ENCODE peak calls at places on chromosomes 1 and 21, in five cellular contexts. Q is naive thymus-derived CD4-positive, alpha-beta T cell; O is left ventricle myocardium inferior; M is A673; W is fibroblast of lung. F is an unnamed sample.

GRCh38 chr1:182809414-182809957 is 19.9 kb downstream of the NPL start:
- DNase-seq in Q (no peak), O (no peak), M (no peak), W (no peak), F (no peak)

GRCh38 chr1:3434406-3435110 is 19.9 kb upstream of the ARHGEF16 start:
- DNase-seq in Q (no peak), O (no peak), M (no peak), W (no peak), F (peak; percentile 79)

GRCh38 chr1:64961923-64962322 is 4.4 kb downstream of the JAK1 start:
- DNase-seq in Q (no peak), O (no peak), M (no peak), W (no peak), F (no peak)

GRCh38 chr1:226309398-226310122 is 596 bp upstream of the LIN9 start:
- DNase-seq in Q (no peak), O (peak; percentile 20), M (no peak), W (peak; percentile 47), F (no peak)

GRCh38 chr1:164725401-164725800 is 166.4 kb downstream of the PBX1 start:
- DNase-seq in Q (no peak), O (no peak), M (peak; percentile 16), W (peak; percentile 54), F (no peak)

GRCh38 chr1:162674018-162674608 is 41.8 kb downstream of the DDR2 start:
- DNase-seq in Q (no peak), O (no peak), M (peak; percentile 60), W (peak; percentile 55), F (no peak)

GRCh38 chr1:107572674-107573205 is 392.2 kb downstream of the VAV3 start:
- DNase-seq in Q (no peak), O (no peak), M (peak; percentile 50), W (peak; percentile 75), F (no peak)

GRCh38 chr1:86645866-86646647 is 58.3 kb upstream of the SH3GLB1 start:
- DNase-seq in Q (no peak), O (no peak), M (no peak), W (no peak), F (no peak)

GRCh38 chr1:211339631-211340041 is 13.0 kb downstream of the TRAF5 start:
- DNase-seq in Q (no peak), O (no peak), M (no peak), W (no peak), F (no peak)

GRCh38 chr1:116693759-116694482 is 26.4 kb upstream of the IGSF3 start:
- DNase-seq in Q (no peak), O (no peak), M (no peak), W (no peak), F (no peak)

GRCh38 chr1:203519053-203519770 is 25.3 kb downstream of the OPTC start:
- DNase-seq in Q (no peak), O (no peak), M (no peak), W (no peak), F (no peak)

GRCh38 chr1:99239690-99240089 is 24.6 kb upstream of the PLPPR4 start:
- DNase-seq in Q (no peak), O (no peak), M (no peak), W (no peak), F (no peak)

GRCh38 chr1:156416993-156417699 is 48.1 kb downstream of the RHBG start:
- DNase-seq in Q (no peak), O (no peak), M (no peak), W (no peak), F (no peak)

GRCh38 chr21:44761011-44761729 is 40.5 kb downstream of the UBE2G2 start:
- DNase-seq in Q (peak; percentile 15), O (no peak), M (no peak), W (no peak), F (no peak)

GRCh38 chr1:197127513-197127912 is 19.0 kb downstream of the ASPM start:
- DNase-seq in Q (no peak), O (no peak), M (no peak), W (peak; percentile 56), F (no peak)

DNA sequence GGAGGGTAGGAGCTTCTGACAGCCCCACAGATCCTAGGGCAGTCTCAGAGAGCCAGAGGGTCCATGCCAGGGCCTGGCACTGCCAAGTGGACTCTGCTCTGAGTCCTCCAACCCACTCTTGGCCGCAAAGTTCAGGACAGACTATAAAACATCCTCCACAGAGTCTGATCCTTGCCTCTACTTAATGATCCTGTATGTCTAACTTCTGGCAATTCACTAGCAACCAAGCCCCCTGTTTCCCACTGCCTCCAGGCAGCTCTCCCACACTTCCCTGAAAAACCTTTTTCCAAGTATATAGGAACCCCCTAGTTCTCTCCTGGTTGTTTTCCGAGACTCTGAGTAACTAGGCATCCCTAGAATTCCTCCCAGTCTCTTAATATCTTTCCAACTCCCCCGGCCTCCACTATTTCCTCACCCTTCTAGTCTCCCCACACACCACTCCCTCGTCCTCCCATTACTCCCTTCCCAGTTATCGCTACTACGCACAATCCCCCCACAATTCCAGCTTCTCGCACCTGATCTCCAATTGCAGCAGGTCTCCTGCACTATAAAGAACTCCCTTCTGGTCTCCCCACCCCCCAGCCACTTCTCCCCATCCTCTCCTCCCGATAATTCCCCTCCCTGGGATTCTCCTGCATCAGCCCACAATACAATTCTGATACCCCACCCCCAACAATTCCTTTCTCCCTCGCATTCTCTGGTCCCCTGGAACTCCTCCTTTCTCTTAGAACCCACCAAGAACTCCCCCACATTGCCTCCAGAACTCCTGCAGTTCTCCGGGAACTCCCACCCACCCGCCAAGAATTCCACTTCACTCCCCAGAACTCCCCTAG is 574 bp downstream of the IGSF9 start:
- DNase-seq in Q (no peak), O (no peak), M (no peak), W (no peak), F (no peak)
- H3K27ac ChIP-seq in Q (no peak overlapping the region), O (no peak overlapping the region), M (no peak overlapping the region), W (no peak overlapping the region), F (no peak overlapping the region)

GRCh38 chr1:161159087-161159914 is at the start of gene USP21:
- DNase-seq in Q (peak; percentile 92), O (peak; percentile 95), M (peak; percentile 96), W (peak; percentile 87), F (peak; percentile 97)
- H3K36me3 ChIP-seq in Q (peaks cover 58% of the 10 kb centered on the region), O (peaks cover 40% of the 10 kb centered on the region), M (peaks cover 34% of the 10 kb centered on the region), W (peaks cover 22% of the 10 kb centered on the region), F (peaks cover 16% of the 10 kb centered on the region)

DNA sequence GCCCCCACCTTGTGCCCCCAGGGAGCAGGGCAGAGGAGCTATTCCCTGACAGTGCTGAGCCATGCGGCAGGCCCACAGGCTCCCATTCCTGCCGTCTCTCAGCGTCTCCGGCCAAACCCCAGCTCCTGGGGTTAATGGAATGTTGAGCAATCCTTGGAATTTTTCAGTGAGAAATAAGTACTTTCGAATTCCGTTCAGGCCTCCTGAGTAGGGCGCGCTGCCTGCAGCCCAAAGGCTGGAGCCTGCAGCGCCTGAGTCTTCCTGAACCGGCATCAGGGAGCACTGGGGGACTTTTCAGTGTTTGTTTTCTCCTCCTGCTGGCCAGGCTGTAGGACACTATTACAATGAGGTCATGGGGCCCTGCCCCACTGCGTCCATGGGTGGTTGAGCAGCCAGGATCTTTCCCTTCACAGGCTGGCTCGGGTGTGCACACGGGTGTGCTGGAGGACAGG is 33.3 kb upstream of the CSF1 start:
- DNase-seq in Q (no peak), O (peak; percentile 74), M (no peak), W (peak; percentile 93), F (peak; percentile 70)
- H3K27ac ChIP-seq in Q (no peak overlapping the region), O (peak overlapping the region; percentile 86), M (no peak overlapping the region), W (peak overlapping the region; percentile 80), F (peak overlapping the region; percentile 88)

GRCh38 chr1:220012259-220012658 is 34.0 kb downstream of the EPRS1 start:
- DNase-seq in Q (no peak), O (no peak), M (no peak), W (peak; percentile 9), F (no peak)

GRCh38 chr1:220013497-220013896 is 32.8 kb downstream of the EPRS1 start:
- DNase-seq in Q (no peak), O (no peak), M (no peak), W (peak; percentile 10), F (no peak)

GRCh38 chr1:220007438-220007837 is 38.9 kb downstream of the EPRS1 start:
- DNase-seq in Q (no peak), O (no peak), M (no peak), W (no peak), F (no peak)

GRCh38 chr1:220011620-220012019 is 34.7 kb downstream of the EPRS1 start:
- DNase-seq in Q (no peak), O (no peak), M (no peak), W (no peak), F (no peak)
- H3K36me3 ChIP-seq in Q (peaks cover 85% of the 10 kb centered on the region), O (peaks cover 73% of the 10 kb centered on the region), M (peaks cover 31% of the 10 kb centered on the region), W (peaks cover 2% of the 10 kb centered on the region), F (peaks cover 34% of the 10 kb centered on the region)

GRCh38 chr21:42527489-42528158 is 14.0 kb downstream of the SLC37A1 start:
- DNase-seq in Q (peak; percentile 83), O (no peak), M (no peak), W (no peak), F (no peak)
- H3K27ac ChIP-seq in Q (peak overlapping the region; percentile 68), O (peak overlapping the region; percentile 71), M (no peak overlapping the region), W (no peak overlapping the region), F (peak overlapping the region; percentile 72)

DNA sequence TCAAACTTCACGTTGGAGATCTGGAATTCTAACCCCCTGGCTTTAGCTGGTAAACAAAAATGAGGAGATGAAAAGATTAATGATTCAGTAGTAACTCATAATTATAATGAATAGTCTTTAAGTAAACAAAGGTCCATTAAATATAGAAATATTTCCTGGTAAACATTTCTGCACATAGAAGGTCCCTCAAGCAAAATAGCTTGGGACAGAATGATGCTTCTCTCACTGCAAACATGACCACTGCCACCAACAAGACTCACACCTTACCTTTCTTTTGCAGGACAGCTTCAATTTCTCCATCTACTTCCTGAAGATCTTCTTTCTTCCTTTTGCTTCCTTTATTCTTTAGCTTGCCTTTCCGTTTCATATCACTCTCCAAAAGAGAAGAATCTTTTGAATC is 25.2 kb downstream of the NVL start:
- DNase-seq in Q (no peak), O (no peak), M (no peak), W (no peak), F (no peak)
- H3K36me3 ChIP-seq in Q (peaks cover 76% of the 10 kb centered on the region), O (peaks cover 95% of the 10 kb centered on the region), M (peaks cover 68% of the 10 kb centered on the region), W (peaks cover 5% of the 10 kb centered on the region), F (peaks cover 94% of the 10 kb centered on the region)